ENCODE peak calls at places on chromosomes 4 and X, in nine cellular contexts. One of them, this sample, is unnamed.

GRCh38 chrX:136714626-136715599 is 65.8 kb downstream of the ARHGEF6 start:
- DNase-seq in AG09319: no peak
- DNase-seq in posterior cingulate gyrus: no peak
- DNase-seq in epithelial cell of esophagus: no peak
- DNase-seq in hippocampal formation: no peak
- DNase-seq in stimulated activated CD4-positive, alpha-beta T cell treated with anti-CD3 and anti-CD28 coated beads, Interleukin-12 subunit alpha, Interleukin-12 subunit beta, amount 100 ng/mL, for 4 hours: no peak
- DNase-seq in NCI-H774: no peak
- DNase-seq in MG63: no peak
- DNase-seq in NCI-H1092 treated with DMSO at 0.1 percent for 48 hours: no peak
- DNase-seq in this sample: no peak

GRCh38 chr4:122898370-122899150 is 23.8 kb downstream of the NUDT6 start:
- DNase-seq in AG09319: no peak
- DNase-seq in posterior cingulate gyrus: peak
- DNase-seq in epithelial cell of esophagus: peak
- DNase-seq in hippocampal formation: no peak
- DNase-seq in stimulated activated CD4-positive, alpha-beta T cell treated with anti-CD3 and anti-CD28 coated beads, Interleukin-12 subunit alpha, Interleukin-12 subunit beta, amount 100 ng/mL, for 4 hours: no peak
- DNase-seq in NCI-H774: no peak
- DNase-seq in MG63: peak
- DNase-seq in NCI-H1092 treated with DMSO at 0.1 percent for 48 hours: no peak
- DNase-seq in this sample: peak

GRCh38 chr4:72997409-72997808 is 72.1 kb downstream of the COX18 start:
- DNase-seq in AG09319: no peak
- DNase-seq in posterior cingulate gyrus: no peak
- DNase-seq in epithelial cell of esophagus: peak
- DNase-seq in hippocampal formation: no peak
- DNase-seq in stimulated activated CD4-positive, alpha-beta T cell treated with anti-CD3 and anti-CD28 coated beads, Interleukin-12 subunit alpha, Interleukin-12 subunit beta, amount 100 ng/mL, for 4 hours: no peak
- DNase-seq in NCI-H774: no peak
- DNase-seq in MG63: peak
- DNase-seq in NCI-H1092 treated with DMSO at 0.1 percent for 48 hours: no peak
- DNase-seq in this sample: peak

GRCh38 chr4:91527056-91527455 is 776.7 kb upstream of the GRID2 start:
- DNase-seq in AG09319: no peak
- DNase-seq in posterior cingulate gyrus: no peak
- DNase-seq in epithelial cell of esophagus: peak
- DNase-seq in hippocampal formation: no peak
- DNase-seq in stimulated activated CD4-positive, alpha-beta T cell treated with anti-CD3 and anti-CD28 coated beads, Interleukin-12 subunit alpha, Interleukin-12 subunit beta, amount 100 ng/mL, for 4 hours: no peak
- DNase-seq in NCI-H774: no peak
- DNase-seq in MG63: no peak
- DNase-seq in NCI-H1092 treated with DMSO at 0.1 percent for 48 hours: no peak
- DNase-seq in this sample: no peak

GRCh38 chrX:20410540-20410939 is 143.8 kb upstream of the RPS6KA3 start:
- DNase-seq in AG09319: no peak
- DNase-seq in posterior cingulate gyrus: no peak
- DNase-seq in epithelial cell of esophagus: no peak
- DNase-seq in hippocampal formation: no peak
- DNase-seq in stimulated activated CD4-positive, alpha-beta T cell treated with anti-CD3 and anti-CD28 coated beads, Interleukin-12 subunit alpha, Interleukin-12 subunit beta, amount 100 ng/mL, for 4 hours: no peak
- DNase-seq in NCI-H774: no peak
- DNase-seq in MG63: no peak
- DNase-seq in NCI-H1092 treated with DMSO at 0.1 percent for 48 hours: no peak
- DNase-seq in this sample: no peak

GRCh38 chrX:68831405-68832100 is 2.7 kb downstream of the EFNB1 start:
- DNase-seq in AG09319: no peak
- DNase-seq in posterior cingulate gyrus: no peak
- DNase-seq in epithelial cell of esophagus: no peak
- DNase-seq in hippocampal formation: no peak
- DNase-seq in stimulated activated CD4-positive, alpha-beta T cell treated with anti-CD3 and anti-CD28 coated beads, Interleukin-12 subunit alpha, Interleukin-12 subunit beta, amount 100 ng/mL, for 4 hours: no peak
- DNase-seq in NCI-H774: no peak
- DNase-seq in MG63: no peak
- DNase-seq in NCI-H1092 treated with DMSO at 0.1 percent for 48 hours: no peak
- DNase-seq in this sample: no peak

GRCh38 chrX:134868766-134869495 is 121.9 kb upstream of the SMIM10 start:
- DNase-seq in AG09319: no peak
- DNase-seq in posterior cingulate gyrus: no peak
- DNase-seq in epithelial cell of esophagus: peak
- DNase-seq in hippocampal formation: no peak
- DNase-seq in stimulated activated CD4-positive, alpha-beta T cell treated with anti-CD3 and anti-CD28 coated beads, Interleukin-12 subunit alpha, Interleukin-12 subunit beta, amount 100 ng/mL, for 4 hours: no peak
- DNase-seq in NCI-H774: no peak
- DNase-seq in MG63: peak
- DNase-seq in NCI-H1092 treated with DMSO at 0.1 percent for 48 hours: no peak
- DNase-seq in this sample: peak

GRCh38 chr4:94665500-94666398 is 92.0 kb upstream of the BMPR1B start:
- DNase-seq in AG09319: no peak
- DNase-seq in posterior cingulate gyrus: no peak
- DNase-seq in epithelial cell of esophagus: no peak
- DNase-seq in hippocampal formation: no peak
- DNase-seq in stimulated activated CD4-positive, alpha-beta T cell treated with anti-CD3 and anti-CD28 coated beads, Interleukin-12 subunit alpha, Interleukin-12 subunit beta, amount 100 ng/mL, for 4 hours: no peak
- DNase-seq in NCI-H774: no peak
- DNase-seq in MG63: no peak
- DNase-seq in NCI-H1092 treated with DMSO at 0.1 percent for 48 hours: no peak
- DNase-seq in this sample: no peak

GRCh38 chr4:127995776-127996175 is 30.6 kb downstream of the ABHD18 start:
- DNase-seq in AG09319: no peak
- DNase-seq in posterior cingulate gyrus: no peak
- DNase-seq in epithelial cell of esophagus: peak
- DNase-seq in hippocampal formation: no peak
- DNase-seq in stimulated activated CD4-positive, alpha-beta T cell treated with anti-CD3 and anti-CD28 coated beads, Interleukin-12 subunit alpha, Interleukin-12 subunit beta, amount 100 ng/mL, for 4 hours: no peak
- DNase-seq in NCI-H774: no peak
- DNase-seq in MG63: peak
- DNase-seq in NCI-H1092 treated with DMSO at 0.1 percent for 48 hours: no peak
- DNase-seq in this sample: peak

GRCh38 chr4:65167719-65168118 is 502.6 kb downstream of the EPHA5 start:
- DNase-seq in AG09319: no peak
- DNase-seq in posterior cingulate gyrus: no peak
- DNase-seq in epithelial cell of esophagus: no peak
- DNase-seq in hippocampal formation: no peak
- DNase-seq in stimulated activated CD4-positive, alpha-beta T cell treated with anti-CD3 and anti-CD28 coated beads, Interleukin-12 subunit alpha, Interleukin-12 subunit beta, amount 100 ng/mL, for 4 hours: no peak
- DNase-seq in NCI-H774: no peak
- DNase-seq in MG63: no peak
- DNase-seq in NCI-H1092 treated with DMSO at 0.1 percent for 48 hours: no peak
- DNase-seq in this sample: no peak

GRCh38 chrX:21374994-21375794 is 976 bp downstream of the CNKSR2 start:
- DNase-seq in AG09319: no peak
- DNase-seq in posterior cingulate gyrus: peak
- DNase-seq in epithelial cell of esophagus: no peak
- DNase-seq in hippocampal formation: no peak
- DNase-seq in stimulated activated CD4-positive, alpha-beta T cell treated with anti-CD3 and anti-CD28 coated beads, Interleukin-12 subunit alpha, Interleukin-12 subunit beta, amount 100 ng/mL, for 4 hours: peak
- DNase-seq in NCI-H774: no peak
- DNase-seq in MG63: no peak
- DNase-seq in NCI-H1092 treated with DMSO at 0.1 percent for 48 hours: peak
- DNase-seq in this sample: no peak

GRCh38 chrX:67094061-67094460 is 449.8 kb upstream of the AR start:
- DNase-seq in AG09319: no peak
- DNase-seq in posterior cingulate gyrus: no peak
- DNase-seq in epithelial cell of esophagus: no peak
- DNase-seq in hippocampal formation: no peak
- DNase-seq in stimulated activated CD4-positive, alpha-beta T cell treated with anti-CD3 and anti-CD28 coated beads, Interleukin-12 subunit alpha, Interleukin-12 subunit beta, amount 100 ng/mL, for 4 hours: no peak
- DNase-seq in NCI-H774: no peak
- DNase-seq in MG63: no peak
- DNase-seq in NCI-H1092 treated with DMSO at 0.1 percent for 48 hours: no peak
- DNase-seq in this sample: no peak

GRCh38 chrX:49287665-49288064 is 15.8 kb upstream of the GAGE10 start:
- DNase-seq in AG09319: no peak
- DNase-seq in posterior cingulate gyrus: no peak
- DNase-seq in epithelial cell of esophagus: no peak
- DNase-seq in hippocampal formation: no peak
- DNase-seq in stimulated activated CD4-positive, alpha-beta T cell treated with anti-CD3 and anti-CD28 coated beads, Interleukin-12 subunit alpha, Interleukin-12 subunit beta, amount 100 ng/mL, for 4 hours: no peak
- DNase-seq in NCI-H774: no peak
- DNase-seq in MG63: no peak
- DNase-seq in NCI-H1092 treated with DMSO at 0.1 percent for 48 hours: no peak
- DNase-seq in this sample: no peak

GRCh38 chr4:146159384-146160058 is 16.0 kb upstream of the LSM6 start:
- DNase-seq in AG09319: no peak
- DNase-seq in posterior cingulate gyrus: no peak
- DNase-seq in epithelial cell of esophagus: no peak
- DNase-seq in hippocampal formation: no peak
- DNase-seq in stimulated activated CD4-positive, alpha-beta T cell treated with anti-CD3 and anti-CD28 coated beads, Interleukin-12 subunit alpha, Interleukin-12 subunit beta, amount 100 ng/mL, for 4 hours: no peak
- DNase-seq in NCI-H774: no peak
- DNase-seq in MG63: no peak
- DNase-seq in NCI-H1092 treated with DMSO at 0.1 percent for 48 hours: no peak
- DNase-seq in this sample: no peak

GRCh38 chr4:152981278-152981677 is 45.2 kb downstream of the FHDC1 start:
- DNase-seq in AG09319: no peak
- DNase-seq in posterior cingulate gyrus: no peak
- DNase-seq in epithelial cell of esophagus: peak
- DNase-seq in hippocampal formation: no peak
- DNase-seq in stimulated activated CD4-positive, alpha-beta T cell treated with anti-CD3 and anti-CD28 coated beads, Interleukin-12 subunit alpha, Interleukin-12 subunit beta, amount 100 ng/mL, for 4 hours: no peak
- DNase-seq in NCI-H774: no peak
- DNase-seq in MG63: no peak
- DNase-seq in NCI-H1092 treated with DMSO at 0.1 percent for 48 hours: no peak
- DNase-seq in this sample: peak

GRCh38 chr4:23782778-23783455 is 106.9 kb downstream of the PPARGC1A start:
- DNase-seq in AG09319: no peak
- DNase-seq in posterior cingulate gyrus: no peak
- DNase-seq in epithelial cell of esophagus: no peak
- DNase-seq in hippocampal formation: no peak
- DNase-seq in stimulated activated CD4-positive, alpha-beta T cell treated with anti-CD3 and anti-CD28 coated beads, Interleukin-12 subunit alpha, Interleukin-12 subunit beta, amount 100 ng/mL, for 4 hours: no peak
- DNase-seq in NCI-H774: no peak
- DNase-seq in MG63: no peak
- DNase-seq in NCI-H1092 treated with DMSO at 0.1 percent for 48 hours: no peak
- DNase-seq in this sample: no peak

GRCh38 chrX:37599735-37600134 is 28.3 kb downstream of the LANCL3 start:
- DNase-seq in AG09319: no peak
- DNase-seq in posterior cingulate gyrus: no peak
- DNase-seq in epithelial cell of esophagus: peak
- DNase-seq in hippocampal formation: no peak
- DNase-seq in stimulated activated CD4-positive, alpha-beta T cell treated with anti-CD3 and anti-CD28 coated beads, Interleukin-12 subunit alpha, Interleukin-12 subunit beta, amount 100 ng/mL, for 4 hours: no peak
- DNase-seq in NCI-H774: no peak
- DNase-seq in MG63: peak
- DNase-seq in NCI-H1092 treated with DMSO at 0.1 percent for 48 hours: no peak
- DNase-seq in this sample: no peak

GRCh38 chrX:21266949-21267348 is 107.3 kb upstream of the CNKSR2 start:
- DNase-seq in AG09319: no peak
- DNase-seq in posterior cingulate gyrus: no peak
- DNase-seq in epithelial cell of esophagus: peak
- DNase-seq in hippocampal formation: no peak
- DNase-seq in stimulated activated CD4-positive, alpha-beta T cell treated with anti-CD3 and anti-CD28 coated beads, Interleukin-12 subunit alpha, Interleukin-12 subunit beta, amount 100 ng/mL, for 4 hours: no peak
- DNase-seq in NCI-H774: no peak
- DNase-seq in MG63: no peak
- DNase-seq in NCI-H1092 treated with DMSO at 0.1 percent for 48 hours: no peak
- DNase-seq in this sample: peak

GRCh38 chrX:40154853-40155616 is 57.3 kb upstream of the BCOR start:
- DNase-seq in AG09319: no peak
- DNase-seq in posterior cingulate gyrus: no peak
- DNase-seq in epithelial cell of esophagus: no peak
- DNase-seq in hippocampal formation: peak
- DNase-seq in stimulated activated CD4-positive, alpha-beta T cell treated with anti-CD3 and anti-CD28 coated beads, Interleukin-12 subunit alpha, Interleukin-12 subunit beta, amount 100 ng/mL, for 4 hours: no peak
- DNase-seq in NCI-H774: no peak
- DNase-seq in MG63: no peak
- DNase-seq in NCI-H1092 treated with DMSO at 0.1 percent for 48 hours: peak
- DNase-seq in this sample: no peak

GRCh38 chrX:40283981-40284380 is 186.2 kb upstream of the BCOR start:
- DNase-seq in AG09319: no peak
- DNase-seq in posterior cingulate gyrus: no peak
- DNase-seq in epithelial cell of esophagus: no peak
- DNase-seq in hippocampal formation: no peak
- DNase-seq in stimulated activated CD4-positive, alpha-beta T cell treated with anti-CD3 and anti-CD28 coated beads, Interleukin-12 subunit alpha, Interleukin-12 subunit beta, amount 100 ng/mL, for 4 hours: no peak
- DNase-seq in NCI-H774: no peak
- DNase-seq in MG63: no peak
- DNase-seq in NCI-H1092 treated with DMSO at 0.1 percent for 48 hours: no peak
- DNase-seq in this sample: no peak

GRCh38 chrX:30863969-30864368 is 25.1 kb downstream of the TAB3 start:
- DNase-seq in AG09319: no peak
- DNase-seq in posterior cingulate gyrus: no peak
- DNase-seq in epithelial cell of esophagus: no peak
- DNase-seq in hippocampal formation: no peak
- DNase-seq in stimulated activated CD4-positive, alpha-beta T cell treated with anti-CD3 and anti-CD28 coated beads, Interleukin-12 subunit alpha, Interleukin-12 subunit beta, amount 100 ng/mL, for 4 hours: no peak
- DNase-seq in NCI-H774: no peak
- DNase-seq in MG63: no peak
- DNase-seq in NCI-H1092 treated with DMSO at 0.1 percent for 48 hours: no peak
- DNase-seq in this sample: no peak

GRCh38 chrX:1249101-1249887 is 19.3 kb upstream of the CSF2RA start:
- DNase-seq in AG09319: no peak
- DNase-seq in posterior cingulate gyrus: peak
- DNase-seq in epithelial cell of esophagus: peak
- DNase-seq in hippocampal formation: no peak
- DNase-seq in stimulated activated CD4-positive, alpha-beta T cell treated with anti-CD3 and anti-CD28 coated beads, Interleukin-12 subunit alpha, Interleukin-12 subunit beta, amount 100 ng/mL, for 4 hours: no peak
- DNase-seq in NCI-H774: no peak
- DNase-seq in MG63: peak
- DNase-seq in NCI-H1092 treated with DMSO at 0.1 percent for 48 hours: no peak
- DNase-seq in this sample: peak

GRCh38 chr4:19532120-19532848 is 719.4 kb upstream of the SLIT2 start:
- DNase-seq in AG09319: peak
- DNase-seq in posterior cingulate gyrus: no peak
- DNase-seq in epithelial cell of esophagus: no peak
- DNase-seq in hippocampal formation: no peak
- DNase-seq in stimulated activated CD4-positive, alpha-beta T cell treated with anti-CD3 and anti-CD28 coated beads, Interleukin-12 subunit alpha, Interleukin-12 subunit beta, amount 100 ng/mL, for 4 hours: no peak
- DNase-seq in NCI-H774: no peak
- DNase-seq in MG63: no peak
- DNase-seq in NCI-H1092 treated with DMSO at 0.1 percent for 48 hours: no peak
- DNase-seq in this sample: no peak

GRCh38 chrX:15207384-15207783 is 62.5 kb downstream of the ASB9 start:
- DNase-seq in AG09319: no peak
- DNase-seq in posterior cingulate gyrus: no peak
- DNase-seq in epithelial cell of esophagus: no peak
- DNase-seq in hippocampal formation: no peak
- DNase-seq in stimulated activated CD4-positive, alpha-beta T cell treated with anti-CD3 and anti-CD28 coated beads, Interleukin-12 subunit alpha, Interleukin-12 subunit beta, amount 100 ng/mL, for 4 hours: no peak
- DNase-seq in NCI-H774: no peak
- DNase-seq in MG63: no peak
- DNase-seq in NCI-H1092 treated with DMSO at 0.1 percent for 48 hours: peak
- DNase-seq in this sample: no peak

GRCh38 chr4:104524026-104524425 is 29.3 kb upstream of the CXXC4 start:
- DNase-seq in AG09319: no peak
- DNase-seq in posterior cingulate gyrus: no peak
- DNase-seq in epithelial cell of esophagus: no peak
- DNase-seq in hippocampal formation: no peak
- DNase-seq in stimulated activated CD4-positive, alpha-beta T cell treated with anti-CD3 and anti-CD28 coated beads, Interleukin-12 subunit alpha, Interleukin-12 subunit beta, amount 100 ng/mL, for 4 hours: no peak
- DNase-seq in NCI-H774: no peak
- DNase-seq in MG63: no peak
- DNase-seq in NCI-H1092 treated with DMSO at 0.1 percent for 48 hours: no peak
- DNase-seq in this sample: no peak

GRCh38 chrX:49282647-49283011 is 13.0 kb downstream of the PPP1R3F start:
- DNase-seq in AG09319: no peak
- DNase-seq in posterior cingulate gyrus: no peak
- DNase-seq in epithelial cell of esophagus: peak
- DNase-seq in hippocampal formation: no peak
- DNase-seq in stimulated activated CD4-positive, alpha-beta T cell treated with anti-CD3 and anti-CD28 coated beads, Interleukin-12 subunit alpha, Interleukin-12 subunit beta, amount 100 ng/mL, for 4 hours: no peak
- DNase-seq in NCI-H774: no peak
- DNase-seq in MG63: no peak
- DNase-seq in NCI-H1092 treated with DMSO at 0.1 percent for 48 hours: peak
- DNase-seq in this sample: no peak

GRCh38 chr4:167802463-167803212 is 289.7 kb upstream of the ANXA10 start:
- DNase-seq in AG09319: no peak
- DNase-seq in posterior cingulate gyrus: no peak
- DNase-seq in epithelial cell of esophagus: no peak
- DNase-seq in hippocampal formation: no peak
- DNase-seq in stimulated activated CD4-positive, alpha-beta T cell treated with anti-CD3 and anti-CD28 coated beads, Interleukin-12 subunit alpha, Interleukin-12 subunit beta, amount 100 ng/mL, for 4 hours: no peak
- DNase-seq in NCI-H774: no peak
- DNase-seq in MG63: no peak
- DNase-seq in NCI-H1092 treated with DMSO at 0.1 percent for 48 hours: no peak
- DNase-seq in this sample: no peak

GRCh38 chr4:186297013-186297645 is 31.1 kb downstream of the F11 start:
- DNase-seq in AG09319: peak
- DNase-seq in posterior cingulate gyrus: no peak
- DNase-seq in epithelial cell of esophagus: peak
- DNase-seq in hippocampal formation: no peak
- DNase-seq in stimulated activated CD4-positive, alpha-beta T cell treated with anti-CD3 and anti-CD28 coated beads, Interleukin-12 subunit alpha, Interleukin-12 subunit beta, amount 100 ng/mL, for 4 hours: no peak
- DNase-seq in NCI-H774: peak
- DNase-seq in MG63: no peak
- DNase-seq in NCI-H1092 treated with DMSO at 0.1 percent for 48 hours: peak
- DNase-seq in this sample: peak

GRCh38 chr4:181756451-181756850 is 486.8 kb upstream of the TENM3 start:
- DNase-seq in AG09319: no peak
- DNase-seq in posterior cingulate gyrus: no peak
- DNase-seq in epithelial cell of esophagus: no peak
- DNase-seq in hippocampal formation: no peak
- DNase-seq in stimulated activated CD4-positive, alpha-beta T cell treated with anti-CD3 and anti-CD28 coated beads, Interleukin-12 subunit alpha, Interleukin-12 subunit beta, amount 100 ng/mL, for 4 hours: no peak
- DNase-seq in NCI-H774: no peak
- DNase-seq in MG63: no peak
- DNase-seq in NCI-H1092 treated with DMSO at 0.1 percent for 48 hours: no peak
- DNase-seq in this sample: no peak

GRCh38 chrX:13374364-13374763 is 54.5 kb upstream of the ATXN3L start:
- DNase-seq in AG09319: no peak
- DNase-seq in posterior cingulate gyrus: no peak
- DNase-seq in epithelial cell of esophagus: no peak
- DNase-seq in hippocampal formation: no peak
- DNase-seq in stimulated activated CD4-positive, alpha-beta T cell treated with anti-CD3 and anti-CD28 coated beads, Interleukin-12 subunit alpha, Interleukin-12 subunit beta, amount 100 ng/mL, for 4 hours: no peak
- DNase-seq in NCI-H774: no peak
- DNase-seq in MG63: no peak
- DNase-seq in NCI-H1092 treated with DMSO at 0.1 percent for 48 hours: no peak
- DNase-seq in this sample: no peak

GRCh38 chrX:17496407-17496806 is 121.4 kb downstream of the NHS start:
- DNase-seq in AG09319: no peak
- DNase-seq in posterior cingulate gyrus: no peak
- DNase-seq in epithelial cell of esophagus: peak
- DNase-seq in hippocampal formation: no peak
- DNase-seq in stimulated activated CD4-positive, alpha-beta T cell treated with anti-CD3 and anti-CD28 coated beads, Interleukin-12 subunit alpha, Interleukin-12 subunit beta, amount 100 ng/mL, for 4 hours: no peak
- DNase-seq in NCI-H774: no peak
- DNase-seq in MG63: peak
- DNase-seq in NCI-H1092 treated with DMSO at 0.1 percent for 48 hours: no peak
- DNase-seq in this sample: no peak

This sample was measured in foreskin keratinocyte.